ENCODE peak calls at places on chromosomes 6 and 20, in ten cellular contexts. F, W, R, J, B, U, I, Y, K and Z are unnamed samples.

GRCh38 chr20:52190437-52191131 is 995 bp downstream of the ZFP64 start:
- DNase-seq in F (peak), W (peak), R (no peak), J (peak), B (no peak), U (no peak), I (peak), Y (no peak), K (peak), Z (peak)

GRCh38 chr6:24228681-24229255 is 102.8 kb downstream of the NRSN1 start:
- DNase-seq in F (peak), W (peak), R (no peak), J (no peak), B (no peak), U (no peak), I (peak), Y (no peak), K (no peak), Z (peak)

GRCh38 chr6:10030942-10031537 is 383.8 kb downstream of the TFAP2A start:
- DNase-seq in F (no peak), W (no peak), R (no peak), J (no peak), B (no peak), U (no peak), I (no peak), Y (no peak), K (no peak), Z (peak)

GRCh38 chr6:83952830-83953229 is 80.7 kb upstream of the MRAP2 start:
- DNase-seq in F (no peak), W (no peak), R (no peak), J (no peak), B (no peak), U (no peak), I (no peak), Y (no peak), K (no peak), Z (no peak)

GRCh38 chr20:47854687-47855212 is 69.5 kb upstream of the SULF2 start:
- DNase-seq in F (peak), W (peak), R (no peak), J (peak), B (peak), U (no peak), I (no peak), Y (no peak), K (no peak), Z (peak)

GRCh38 chr20:15162061-15162740 is 824.8 kb upstream of the FLRT3 start:
- DNase-seq in F (no peak), W (no peak), R (no peak), J (no peak), B (no peak), U (no peak), I (no peak), Y (no peak), K (no peak), Z (no peak)

GRCh38 chr20:45104786-45105185 is 3.9 kb upstream of the KCNS1 start:
- DNase-seq in F (peak), W (peak), R (no peak), J (no peak), B (peak), U (no peak), I (no peak), Y (no peak), K (no peak), Z (no peak)

GRCh38 chr6:33958208-33958862 is 154.5 kb upstream of the MLN start:
- DNase-seq in F (peak), W (no peak), R (peak), J (no peak), B (no peak), U (no peak), I (peak), Y (no peak), K (no peak), Z (peak)

GRCh38 chr6:132131777-132132176 is 180.6 kb upstream of the CCN2 start:
- DNase-seq in F (peak), W (peak), R (no peak), J (peak), B (peak), U (no peak), I (no peak), Y (no peak), K (no peak), Z (peak)

GRCh38 chr20:11906626-11907480 is 10.8 kb upstream of the BTBD3 start:
- DNase-seq in F (no peak), W (peak), R (no peak), J (no peak), B (no peak), U (no peak), I (no peak), Y (no peak), K (no peak), Z (no peak)

GRCh38 chr6:88367248-88367647 is 201.1 kb upstream of the CNR1 start:
- DNase-seq in F (no peak), W (no peak), R (no peak), J (no peak), B (no peak), U (no peak), I (no peak), Y (no peak), K (no peak), Z (no peak)

GRCh38 chr20:5895626-5896025 is 54.7 kb downstream of the TRMT6 start:
- DNase-seq in F (no peak), W (no peak), R (no peak), J (no peak), B (no peak), U (no peak), I (no peak), Y (no peak), K (no peak), Z (no peak)

GRCh38 chr6:34709386-34709785 is 12.8 kb upstream of the ILRUN start:
- DNase-seq in F (no peak), W (no peak), R (no peak), J (no peak), B (no peak), U (peak), I (no peak), Y (no peak), K (no peak), Z (peak)

GRCh38 chr6:105493776-105494175 is 90.9 kb upstream of the PREP start:
- DNase-seq in F (no peak), W (no peak), R (no peak), J (no peak), B (no peak), U (no peak), I (no peak), Y (no peak), K (no peak), Z (no peak)

GRCh38 chr6:20605581-20605980 is 71.3 kb downstream of the CDKAL1 start:
- DNase-seq in F (peak), W (no peak), R (no peak), J (no peak), B (no peak), U (no peak), I (no peak), Y (no peak), K (no peak), Z (no peak)

GRCh38 chr6:1527098-1527497 is 82.6 kb upstream of the FOXC1 start:
- DNase-seq in F (peak), W (no peak), R (no peak), J (peak), B (peak), U (no peak), I (no peak), Y (peak), K (peak), Z (peak)

GRCh38 chr6:13159295-13159694 is 169.0 kb downstream of the TBC1D7 start:
- DNase-seq in F (no peak), W (no peak), R (no peak), J (no peak), B (no peak), U (no peak), I (no peak), Y (no peak), K (no peak), Z (peak)

GRCh38 chr6:4973972-4974885 is 29.6 kb downstream of the RPP40 start:
- DNase-seq in F (peak), W (no peak), R (peak), J (peak), B (no peak), U (no peak), I (no peak), Y (no peak), K (no peak), Z (no peak)

GRCh38 chr20:20611165-20611564 is 101.3 kb downstream of the RALGAPA2 start:
- DNase-seq in F (no peak), W (no peak), R (no peak), J (no peak), B (no peak), U (no peak), I (no peak), Y (no peak), K (no peak), Z (no peak)

GRCh38 chr20:34927736-34928135 is 27.9 kb downstream of the GSS start:
- DNase-seq in F (peak), W (no peak), R (no peak), J (no peak), B (no peak), U (no peak), I (no peak), Y (no peak), K (no peak), Z (peak)

GRCh38 chr6:48973486-48973885 is 489.6 kb downstream of the MMUT start:
- DNase-seq in F (no peak), W (no peak), R (no peak), J (no peak), B (no peak), U (no peak), I (no peak), Y (no peak), K (no peak), Z (no peak)

GRCh38 chr20:946826-947225 is 30.7 kb upstream of the ANGPT4 start:
- DNase-seq in F (no peak), W (no peak), R (no peak), J (no peak), B (no peak), U (no peak), I (no peak), Y (no peak), K (no peak), Z (no peak)

GRCh38 chr6:69680302-69680701 is 116.5 kb downstream of the LMBRD1 start:
- DNase-seq in F (no peak), W (no peak), R (no peak), J (no peak), B (no peak), U (no peak), I (no peak), Y (no peak), K (no peak), Z (no peak)

GRCh38 chr6:95599691-95600090 is 22.4 kb downstream of the MANEA start:
- DNase-seq in F (no peak), W (no peak), R (no peak), J (no peak), B (no peak), U (no peak), I (no peak), Y (no peak), K (no peak), Z (no peak)

GRCh38 chr6:150692604-150693003 is 92.9 kb downstream of the PLEKHG1 start:
- DNase-seq in F (no peak), W (no peak), R (no peak), J (no peak), B (no peak), U (no peak), I (no peak), Y (no peak), K (no peak), Z (no peak)

GRCh38 chr6:144066745-144067484 is 28.5 kb downstream of the SF3B5 start:
- DNase-seq in F (no peak), W (no peak), R (no peak), J (no peak), B (no peak), U (no peak), I (peak), Y (no peak), K (no peak), Z (no peak)